ENCODE peak calls at places on chromosome 7, in nine cellular contexts. M, N, V, E, O, Q, R, H and A are unnamed samples.

GRCh38 chr7:127437772-127438330 is 45.3 kb upstream of the ZNF800 start:
- DNase-seq in M (no peak), N (peak), V (no peak), E (no peak), O (peak), Q (no peak), R (no peak), H (no peak), A (peak)

GRCh38 chr7:3095046-3095445 is 51.4 kb upstream of the CARD11 start:
- DNase-seq in M (no peak), N (no peak), V (peak), E (no peak), O (no peak), Q (no peak), R (no peak), H (peak), A (no peak)

GRCh38 chr7:40571796-40572195 is 437.0 kb downstream of the SUGCT start:
- DNase-seq in M (no peak), N (peak), V (no peak), E (no peak), O (peak), Q (no peak), R (peak), H (no peak), A (peak)

GRCh38 chr7:69517985-69518731 is 80.1 kb upstream of the AUTS2 start:
- DNase-seq in M (no peak), N (no peak), V (no peak), E (no peak), O (no peak), Q (no peak), R (no peak), H (no peak), A (no peak)

GRCh38 chr7:156173748-156174353 is 361.6 kb upstream of the SHH start:
- DNase-seq in M (no peak), N (no peak), V (no peak), E (no peak), O (no peak), Q (no peak), R (no peak), H (no peak), A (no peak)

GRCh38 chr7:36128448-36129047 is 24.5 kb upstream of the EEPD1 start:
- DNase-seq in M (no peak), N (peak), V (no peak), E (peak), O (peak), Q (peak), R (peak), H (peak), A (peak)

GRCh38 chr7:94923412-94923811 is 16.0 kb downstream of the PPP1R9A start:
- DNase-seq in M (no peak), N (no peak), V (no peak), E (no peak), O (no peak), Q (no peak), R (no peak), H (no peak), A (no peak)

GRCh38 chr7:67618569-67619543 is 622.2 kb downstream of the TYW1 start:
- DNase-seq in M (no peak), N (no peak), V (no peak), E (peak), O (no peak), Q (no peak), R (no peak), H (no peak), A (no peak)

GRCh38 chr7:55534262-55534915 is 37.9 kb downstream of the VOPP1 start:
- DNase-seq in M (peak), N (peak), V (no peak), E (no peak), O (peak), Q (no peak), R (no peak), H (peak), A (peak)